ENCODE peak calls at places on chromosomes 16 and 17, in four cellular contexts. One of them, this sample, is unnamed.

GRCh38 chr17:55454906-55455474 is 33.4 kb upstream of the MMD start:
- DNase-seq in stimulated activated CD8-positive, alpha-beta memory T cell treated with anti-CD3 and anti-CD28 coated beads, Interleukin-7, amount 100 ng/mL, for 1 hour: no peak
- DNase-seq in effector memory CD8-positive, alpha-beta T cell: no peak
- DNase-seq in CD8-positive, alpha-beta T cell: no peak
- DNase-seq in this sample: no peak

GRCh38 chr17:12104831-12105230 is 84.2 kb downstream of the MAP2K4 start:
- DNase-seq in stimulated activated CD8-positive, alpha-beta memory T cell treated with anti-CD3 and anti-CD28 coated beads, Interleukin-7, amount 100 ng/mL, for 1 hour: no peak
- DNase-seq in effector memory CD8-positive, alpha-beta T cell: no peak
- DNase-seq in CD8-positive, alpha-beta T cell: no peak
- DNase-seq in this sample: no peak

GRCh38 chr17:52145496-52145895 is 13.0 kb downstream of the CA10 start:
- DNase-seq in stimulated activated CD8-positive, alpha-beta memory T cell treated with anti-CD3 and anti-CD28 coated beads, Interleukin-7, amount 100 ng/mL, for 1 hour: no peak
- DNase-seq in effector memory CD8-positive, alpha-beta T cell: no peak
- DNase-seq in CD8-positive, alpha-beta T cell: no peak
- DNase-seq in this sample: peak

GRCh38 chr17:48555616-48556533 is 11.0 kb upstream of the HOXB2 start:
- DNase-seq in stimulated activated CD8-positive, alpha-beta memory T cell treated with anti-CD3 and anti-CD28 coated beads, Interleukin-7, amount 100 ng/mL, for 1 hour: no peak
- DNase-seq in effector memory CD8-positive, alpha-beta T cell: no peak
- DNase-seq in CD8-positive, alpha-beta T cell: no peak
- DNase-seq in this sample: no peak

GRCh38 chr17:49434821-49435581 is 20.3 kb upstream of the PHB1 start:
- DNase-seq in stimulated activated CD8-positive, alpha-beta memory T cell treated with anti-CD3 and anti-CD28 coated beads, Interleukin-7, amount 100 ng/mL, for 1 hour: no peak
- DNase-seq in effector memory CD8-positive, alpha-beta T cell: peak
- DNase-seq in CD8-positive, alpha-beta T cell: peak
- DNase-seq in this sample: peak

GRCh38 chr16:25063865-25064264 is 47.7 kb upstream of the LCMT1 start:
- DNase-seq in stimulated activated CD8-positive, alpha-beta memory T cell treated with anti-CD3 and anti-CD28 coated beads, Interleukin-7, amount 100 ng/mL, for 1 hour: no peak
- DNase-seq in effector memory CD8-positive, alpha-beta T cell: no peak
- DNase-seq in CD8-positive, alpha-beta T cell: no peak
- DNase-seq in this sample: no peak

GRCh38 chr16:3971261-3971660 is 90.7 kb upstream of the CREBBP start:
- DNase-seq in stimulated activated CD8-positive, alpha-beta memory T cell treated with anti-CD3 and anti-CD28 coated beads, Interleukin-7, amount 100 ng/mL, for 1 hour: no peak
- DNase-seq in effector memory CD8-positive, alpha-beta T cell: no peak
- DNase-seq in CD8-positive, alpha-beta T cell: no peak
- DNase-seq in this sample: no peak

GRCh38 chr16:23469814-23470213 is 16.8 kb upstream of the COG7 start:
- DNase-seq in stimulated activated CD8-positive, alpha-beta memory T cell treated with anti-CD3 and anti-CD28 coated beads, Interleukin-7, amount 100 ng/mL, for 1 hour: no peak
- DNase-seq in effector memory CD8-positive, alpha-beta T cell: no peak
- DNase-seq in CD8-positive, alpha-beta T cell: no peak
- DNase-seq in this sample: peak

GRCh38 chr16:86044241-86044671 is 145.3 kb downstream of the IRF8 start:
- DNase-seq in stimulated activated CD8-positive, alpha-beta memory T cell treated with anti-CD3 and anti-CD28 coated beads, Interleukin-7, amount 100 ng/mL, for 1 hour: peak
- DNase-seq in effector memory CD8-positive, alpha-beta T cell: no peak
- DNase-seq in CD8-positive, alpha-beta T cell: peak
- DNase-seq in this sample: no peak

GRCh38 chr16:80046848-80047247 is 446.3 kb upstream of the MAF start:
- DNase-seq in stimulated activated CD8-positive, alpha-beta memory T cell treated with anti-CD3 and anti-CD28 coated beads, Interleukin-7, amount 100 ng/mL, for 1 hour: no peak
- DNase-seq in effector memory CD8-positive, alpha-beta T cell: no peak
- DNase-seq in CD8-positive, alpha-beta T cell: no peak
- DNase-seq in this sample: no peak

GRCh38 chr17:80122026-80122575 is 20.7 kb downstream of the GAA start:
- DNase-seq in stimulated activated CD8-positive, alpha-beta memory T cell treated with anti-CD3 and anti-CD28 coated beads, Interleukin-7, amount 100 ng/mL, for 1 hour: no peak
- DNase-seq in effector memory CD8-positive, alpha-beta T cell: no peak
- DNase-seq in CD8-positive, alpha-beta T cell: no peak
- DNase-seq in this sample: no peak

GRCh38 chr17:17053446-17054379 is 11.5 kb downstream of the MPRIP start:
- DNase-seq in stimulated activated CD8-positive, alpha-beta memory T cell treated with anti-CD3 and anti-CD28 coated beads, Interleukin-7, amount 100 ng/mL, for 1 hour: no peak
- DNase-seq in effector memory CD8-positive, alpha-beta T cell: no peak
- DNase-seq in CD8-positive, alpha-beta T cell: no peak
- DNase-seq in this sample: no peak

GRCh38 chr16:23182675-23183485 is at the start of gene SCNN1G:
- DNase-seq in stimulated activated CD8-positive, alpha-beta memory T cell treated with anti-CD3 and anti-CD28 coated beads, Interleukin-7, amount 100 ng/mL, for 1 hour: no peak
- DNase-seq in effector memory CD8-positive, alpha-beta T cell: no peak
- DNase-seq in CD8-positive, alpha-beta T cell: no peak
- DNase-seq in this sample: no peak

GRCh38 chr16:53950677-53951076 is 246.7 kb downstream of the FTO start:
- DNase-seq in stimulated activated CD8-positive, alpha-beta memory T cell treated with anti-CD3 and anti-CD28 coated beads, Interleukin-7, amount 100 ng/mL, for 1 hour: no peak
- DNase-seq in effector memory CD8-positive, alpha-beta T cell: no peak
- DNase-seq in CD8-positive, alpha-beta T cell: no peak
- DNase-seq in this sample: no peak

GRCh38 chr17:80474231-80474932 is 2.0 kb downstream of the NPTX1 start:
- DNase-seq in stimulated activated CD8-positive, alpha-beta memory T cell treated with anti-CD3 and anti-CD28 coated beads, Interleukin-7, amount 100 ng/mL, for 1 hour: no peak
- DNase-seq in effector memory CD8-positive, alpha-beta T cell: no peak
- DNase-seq in CD8-positive, alpha-beta T cell: no peak
- DNase-seq in this sample: peak